ENCODE peak calls at places on chromosomes 12 and 14, in nine cellular contexts. A is brain microvascular endothelial cell, D is HCEC 1CT, K is tibial nerve, W is fibroblast of mammary gland, E is non-pigmented ciliary epithelial cell, M is cardiac muscle cell, O is GM04504, C is transverse colon. H is an unnamed sample.

GRCh38 chr12:104710940-104711725 is 247.0 kb downstream of the SLC41A2 start:
- DNase-seq in A (no peak), D (peak), K (peak), W (peak), E (no peak), M (no peak), O (peak), C (no peak), H (peak)

GRCh38 chr14:94129758-94130414 is 482 bp upstream of the IFI27L2 start:
- DNase-seq in A (peak), D (peak), K (peak), W (peak), E (no peak), M (peak), O (no peak), C (no peak), H (peak)

GRCh38 chr12:75910452-75910722 is 121.2 kb downstream of the PHLDA1 start:
- DNase-seq in A (no peak), D (no peak), K (no peak), W (no peak), E (no peak), M (no peak), O (no peak), C (no peak), H (no peak)

GRCh38 chr14:64704145-64704742 is at the start of gene PLEKHG3:
- DNase-seq in A (peak), D (peak), K (peak), W (peak), E (no peak), M (peak), O (no peak), C (peak), H (peak)

GRCh38 chr14:94388027-94388895 is at the start of gene SERPINA1:
- DNase-seq in A (no peak), D (no peak), K (no peak), W (peak), E (no peak), M (no peak), O (no peak), C (no peak), H (no peak)

GRCh38 chr14:104973215-104974145 is 4.7 kb downstream of the AHNAK2 start:
- DNase-seq in A (peak), D (peak), K (peak), W (peak), E (peak), M (no peak), O (peak), C (peak), H (peak)

GRCh38 chr12:94172973-94173372 is 24.6 kb downstream of the PLXNC1 start:
- DNase-seq in A (peak), D (peak), K (no peak), W (peak), E (peak), M (no peak), O (peak), C (peak), H (peak)

GRCh38 chr12:70732287-70732686 is 95.1 kb upstream of the PTPRB start:
- DNase-seq in A (no peak), D (no peak), K (no peak), W (no peak), E (no peak), M (no peak), O (no peak), C (no peak), H (no peak)

GRCh38 chr14:91286530-91286937 is 42.0 kb upstream of the GPR68 start:
- DNase-seq in A (peak), D (peak), K (peak), W (peak), E (no peak), M (peak), O (peak), C (peak), H (peak)

GRCh38 chr12:122395319-122395718 is 27.1 kb downstream of the CLIP1 start:
- DNase-seq in A (peak), D (peak), K (no peak), W (peak), E (peak), M (no peak), O (peak), C (no peak), H (peak)

GRCh38 chr14:100402631-100403030 is 79.5 kb downstream of the SLC25A47 start:
- DNase-seq in A (no peak), D (no peak), K (no peak), W (no peak), E (no peak), M (no peak), O (no peak), C (no peak), H (no peak)

GRCh38 chr14:89746654-89747053 is 207.9 kb downstream of the EFCAB11 start:
- DNase-seq in A (no peak), D (no peak), K (no peak), W (no peak), E (no peak), M (no peak), O (no peak), C (no peak), H (no peak)

GRCh38 chr14:83940253-83940652 is 1589.7 kb upstream of the FLRT2 start:
- DNase-seq in A (no peak), D (no peak), K (no peak), W (no peak), E (no peak), M (peak), O (no peak), C (no peak), H (no peak)

GRCh38 chr12:4268549-4269181 is 4.9 kb upstream of the CCND2 start:
- DNase-seq in A (no peak), D (no peak), K (no peak), W (no peak), E (no peak), M (no peak), O (no peak), C (no peak), H (no peak)

GRCh38 chr12:22658214-22658613 is 33.2 kb downstream of the ETNK1 start:
- DNase-seq in A (peak), D (peak), K (no peak), W (peak), E (peak), M (no peak), O (peak), C (no peak), H (no peak)

GRCh38 chr14:97713023-97713422 is 915.8 kb downstream of the VRK1 start:
- DNase-seq in A (no peak), D (peak), K (no peak), W (peak), E (no peak), M (no peak), O (no peak), C (no peak), H (no peak)

GRCh38 chr12:109544955-109545531 is 28.3 kb downstream of the MMAB start:
- DNase-seq in A (no peak), D (peak), K (no peak), W (peak), E (no peak), M (no peak), O (no peak), C (no peak), H (peak)

GRCh38 chr12:125704803-125705202 is 639.6 kb downstream of the AACS start:
- DNase-seq in A (no peak), D (no peak), K (no peak), W (no peak), E (no peak), M (no peak), O (no peak), C (no peak), H (no peak)

GRCh38 chr14:81927069-81927468 is 393.4 kb upstream of the SEL1L start:
- DNase-seq in A (no peak), D (no peak), K (no peak), W (no peak), E (no peak), M (peak), O (no peak), C (no peak), H (no peak)

GRCh38 chr14:52052289-52052943 is 16.4 kb downstream of the NID2 start:
- DNase-seq in A (peak), D (peak), K (no peak), W (peak), E (no peak), M (no peak), O (peak), C (no peak), H (peak)

GRCh38 chr14:56173360-56173922 is 55.2 kb downstream of the PELI2 start:
- DNase-seq in A (no peak), D (no peak), K (no peak), W (no peak), E (no peak), M (no peak), O (no peak), C (no peak), H (no peak)

GRCh38 chr12:26614217-26614616 is 218.8 kb downstream of the ITPR2 start:
- DNase-seq in A (no peak), D (peak), K (no peak), W (peak), E (no peak), M (peak), O (no peak), C (peak), H (peak)

GRCh38 chr14:99272669-99273024 is 650 bp upstream of the BCL11B start:
- DNase-seq in A (no peak), D (no peak), K (no peak), W (no peak), E (no peak), M (no peak), O (no peak), C (no peak), H (no peak)

H was measured in fibroblast of gingiva.